ENCODE peak calls at places on chromosomes 11 and 22, in seven cellular contexts. S is NCI-H526 treated with DMSO at 0.1 percent for 48 hours; H is HT1080; U is neural crest cell; Q is activated CD4-positive, CD25-positive, alpha-beta regulatory T cell treated with anti-CD3 and anti-CD28 coated beads, Interleukin-2, amount 50 U/mL, for 16 hours; D is lower leg skin; P is fibroblast of villous mesenchyme. E is an unnamed sample.

GRCh38 chr11:8049084-8049483 is 31.9 kb upstream of the TUB start:
- DNase-seq in S (no peak), H (no peak), U (no peak), Q (no peak), D (no peak), P (no peak), E (no peak)

GRCh38 chr11:57294225-57295131 is 30.3 kb downstream of the TNKS1BP1 start:
- DNase-seq in S (no peak), H (no peak), U (no peak), Q (no peak), D (no peak), P (no peak), E (peak)

GRCh38 chr11:13962562-13963168 is at the start of gene SPON1:
- DNase-seq in S (peak), H (no peak), U (peak), Q (no peak), D (no peak), P (peak), E (no peak)

GRCh38 chr11:46380340-46381045 is 976 bp upstream of the MDK start:
- DNase-seq in S (peak), H (no peak), U (peak), Q (no peak), D (peak), P (peak), E (peak)

GRCh38 chr22:46515208-46516111 is 22.0 kb downstream of the CELSR1 start:
- DNase-seq in S (no peak), H (peak), U (no peak), Q (no peak), D (no peak), P (no peak), E (peak)

GRCh38 chr11:34613462-34614183 is 7.3 kb upstream of the EHF start:
- DNase-seq in S (no peak), H (no peak), U (no peak), Q (no peak), D (no peak), P (no peak), E (no peak)

GRCh38 chr11:107969219-107969618 is 39.5 kb upstream of the CUL5 start:
- DNase-seq in S (no peak), H (no peak), U (no peak), Q (no peak), D (no peak), P (no peak), E (no peak)

GRCh38 chr11:116972692-116973091 is 125.5 kb downstream of the SIK3 start:
- DNase-seq in S (no peak), H (no peak), U (no peak), Q (no peak), D (no peak), P (no peak), E (no peak)

GRCh38 chr11:87722756-87723599 is 452.3 kb downstream of the RAB38 start:
- DNase-seq in S (peak), H (peak), U (no peak), Q (no peak), D (no peak), P (peak), E (peak)

GRCh38 chr11:69374110-69374981 is 80.4 kb downstream of the MYEOV start:
- DNase-seq in S (no peak), H (no peak), U (no peak), Q (no peak), D (peak), P (no peak), E (no peak)

GRCh38 chr11:1573847-1574255 is 1.8 kb upstream of the DUSP8 start:
- DNase-seq in S (no peak), H (no peak), U (no peak), Q (no peak), D (no peak), P (no peak), E (peak)

GRCh38 chr11:65468874-65469333 is 29.9 kb upstream of the MALAT1 start:
- DNase-seq in S (peak), H (peak), U (no peak), Q (no peak), D (peak), P (peak), E (peak)

GRCh38 chr11:62613275-62613864 is 313 bp downstream of the ROM1 start:
- DNase-seq in S (no peak), H (no peak), U (no peak), Q (no peak), D (no peak), P (no peak), E (no peak)

GRCh38 chr22:41782316-41782715 is 18.2 kb upstream of the CCDC134 start:
- DNase-seq in S (no peak), H (no peak), U (no peak), Q (no peak), D (no peak), P (no peak), E (no peak)

GRCh38 chr22:19724927-19725661 is 1.8 kb downstream of the GP1BB start:
- DNase-seq in S (no peak), H (no peak), U (no peak), Q (no peak), D (no peak), P (no peak), E (no peak)

GRCh38 chr11:82750643-82751139 is 17.0 kb upstream of the FAM181B start:
- DNase-seq in S (no peak), H (no peak), U (no peak), Q (no peak), D (no peak), P (no peak), E (peak)

GRCh38 chr11:63829823-63830489 is 9.0 kb upstream of the MARK2 start:
- DNase-seq in S (no peak), H (peak), U (peak), Q (no peak), D (no peak), P (peak), E (peak)

GRCh38 chr11:65036931-65037330 is 4.1 kb upstream of the SAC3D1 start:
- DNase-seq in S (no peak), H (no peak), U (no peak), Q (no peak), D (no peak), P (no peak), E (peak)

GRCh38 chr11:128872594-128872993 is 5.5 kb upstream of the KCNJ1 start:
- DNase-seq in S (no peak), H (no peak), U (no peak), Q (no peak), D (no peak), P (no peak), E (no peak)

GRCh38 chr11:68751331-68751856 is at the start of gene TESMIN:
- DNase-seq in S (peak), H (no peak), U (peak), Q (peak), D (peak), P (peak), E (peak)

GRCh38 chr11:69662806-69663205 is 12.3 kb downstream of the LTO1 start:
- DNase-seq in S (no peak), H (no peak), U (no peak), Q (no peak), D (no peak), P (no peak), E (no peak)

GRCh38 chr11:129428027-129428426 is 52.4 kb downstream of the BARX2 start:
- DNase-seq in S (no peak), H (no peak), U (no peak), Q (no peak), D (no peak), P (no peak), E (no peak)

GRCh38 chr11:117690484-117691205 is 106.4 kb downstream of the DSCAML1 start:
- DNase-seq in S (peak), H (no peak), U (no peak), Q (no peak), D (no peak), P (peak), E (peak)

GRCh38 chr11:125410091-125410490 is 86.0 kb downstream of the FEZ1 start:
- DNase-seq in S (peak), H (no peak), U (peak), Q (no peak), D (no peak), P (no peak), E (peak)

GRCh38 chr11:110430267-110431211 is 791 bp downstream of the FDX1 start:
- DNase-seq in S (peak), H (peak), U (peak), Q (peak), D (peak), P (peak), E (peak)

GRCh38 chr22:45602824-45603301 is 68.8 kb upstream of the ATXN10 start:
- DNase-seq in S (peak), H (peak), U (no peak), Q (no peak), D (no peak), P (peak), E (peak)

GRCh38 chr11:2211113-2211971 is 39.7 kb upstream of the TH start:
- DNase-seq in S (peak), H (no peak), U (no peak), Q (no peak), D (peak), P (no peak), E (no peak)

GRCh38 chr22:40215266-40215665 is 37.5 kb downstream of the TNRC6B start:
- DNase-seq in S (no peak), H (peak), U (no peak), Q (no peak), D (peak), P (no peak), E (no peak)

GRCh38 chr22:24190159-24190540 is 8.9 kb downstream of the SUSD2 start:
- DNase-seq in S (no peak), H (no peak), U (no peak), Q (no peak), D (peak), P (no peak), E (no peak)

GRCh38 chr11:299951-300735 is 817 bp upstream of the IFITM5 start:
- DNase-seq in S (no peak), H (no peak), U (no peak), Q (no peak), D (no peak), P (peak), E (no peak)

E was measured in M059J.